ENCODE peak calls at places on chromosomes 16 and 17, in seven cellular contexts. D, T, Z, J, H, O and W are unnamed samples.

GRCh38 chr17:39486242-39486641 is 25.0 kb downstream of the CDK12 start:
- DNase-seq in D (no peak), J (no peak), H (no peak), Z (no peak), T (peak), O (peak), W (no peak)

GRCh38 chr17:34758747-34759146 is 179.4 kb downstream of the TMEM132E start:
- DNase-seq in O (no peak), H (no peak), Z (no peak), D (no peak), J (no peak), T (no peak), W (no peak)

GRCh38 chr17:4642286-4642685 is 808 bp upstream of the ALOX15 start:
- DNase-seq in T (no peak), J (no peak), H (no peak), O (no peak), Z (no peak), D (no peak), W (no peak)

GRCh38 chr17:39979021-39979660 is 1.5 kb upstream of the PSMD3 start:
- DNase-seq in H (no peak), J (no peak), T (peak), Z (no peak), D (no peak), O (no peak), W (no peak)

GRCh38 chr17:7579001-7579838 is at the start of gene CD68:
- DNase-seq in O (peak), D (peak), Z (peak), J (no peak), T (peak), H (peak), W (peak)

GRCh38 chr16:66949472-66949871 is 11.6 kb upstream of the CES3 start:
- DNase-seq in O (no peak), Z (no peak), D (no peak), J (no peak), T (no peak), H (no peak), W (no peak)

GRCh38 chr17:13212861-13213260 is 195.0 kb upstream of the ELAC2 start:
- DNase-seq in D (no peak), T (no peak), J (no peak), H (no peak), Z (no peak), O (no peak), W (no peak)

GRCh38 chr17:35540589-35541404 is 3.3 kb upstream of the SLFN12L start:
- DNase-seq in Z (peak), D (peak), T (peak), O (no peak), H (peak), J (no peak), W (no peak)

GRCh38 chr16:25713785-25714570 is 22.2 kb downstream of the HS3ST4 start:
- DNase-seq in T (no peak), D (no peak), J (no peak), Z (no peak), H (no peak), O (no peak), W (no peak)

GRCh38 chr17:82879241-82879640 is 39.4 kb upstream of the ZNF750 start:
- DNase-seq in H (no peak), T (no peak), D (no peak), O (no peak), J (peak), Z (no peak), W (no peak)

GRCh38 chr17:49224198-49224996 is 6.2 kb downstream of the PHOSPHO1 start:
- DNase-seq in T (no peak), D (peak), H (no peak), J (no peak), Z (peak), O (no peak), W (peak)

GRCh38 chr17:46045639-46046038 is 46.6 kb downstream of the STH start:
- DNase-seq in Z (no peak), O (no peak), D (no peak), T (peak), J (no peak), H (no peak), W (no peak)

GRCh38 chr17:46044989-46045388 is 45.9 kb downstream of the STH start:
- DNase-seq in H (no peak), D (no peak), T (no peak), Z (no peak), J (no peak), O (no peak), W (no peak)

GRCh38 chr17:46044286-46044928 is 45.4 kb downstream of the STH start:
- DNase-seq in J (no peak), O (peak), Z (no peak), T (peak), H (peak), D (peak), W (no peak)

GRCh38 chr17:46047398-46047797 is 48.3 kb downstream of the STH start:
- DNase-seq in J (no peak), Z (no peak), D (no peak), O (no peak), H (no peak), T (no peak), W (no peak)

DNA sequence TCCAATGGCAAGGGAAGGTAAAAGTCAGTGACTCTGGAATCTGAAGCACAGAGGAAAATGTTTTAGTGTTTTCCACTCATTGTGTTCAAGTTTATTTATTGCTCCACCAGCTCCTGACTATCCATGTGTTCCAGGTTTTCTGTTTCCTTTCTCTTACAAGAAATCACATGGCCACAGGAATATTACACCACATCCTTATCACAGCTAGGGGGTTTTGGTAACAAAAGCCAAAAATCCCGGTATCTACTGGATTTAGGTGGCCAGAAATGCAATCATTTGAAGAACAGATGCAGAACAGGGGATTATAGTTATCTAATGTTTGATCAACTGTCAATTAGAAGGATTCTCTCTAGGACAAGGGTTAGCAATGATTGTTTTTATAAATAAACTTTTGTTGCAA is 47.9 kb downstream of the STH start:
- DNase-seq in T (peak), O (no peak), D (no peak), J (no peak), Z (no peak), H (peak), W (no peak)
- TF ChIP-seq CTCF in T (no peak), O (no peak), D (no peak), J (peak), Z (no peak), H (no peak), W (no peak)

DNA sequence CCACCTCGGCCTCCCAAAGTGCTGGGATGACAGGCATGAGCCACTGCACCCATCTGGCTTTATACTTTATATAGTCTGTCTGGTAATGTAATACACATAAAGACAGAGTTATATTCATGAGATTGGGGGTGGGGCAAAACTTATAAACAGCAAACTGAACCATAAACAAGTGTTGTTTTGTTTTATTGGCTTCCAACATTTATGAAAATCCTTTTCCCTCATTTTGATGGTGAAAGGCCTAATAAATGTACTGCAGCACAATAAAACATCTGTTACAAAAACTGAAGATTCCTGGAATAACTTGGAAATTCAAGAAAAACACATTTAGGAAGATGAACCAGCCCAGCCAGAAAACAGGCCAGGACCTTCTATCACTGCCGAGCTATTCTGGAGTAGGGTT is 16.1 kb downstream of the NPRL3 start:
- DNase-seq in J (no peak), H (no peak), O (no peak), T (no peak), D (no peak), Z (no peak), W (no peak)
- TF ChIP-seq CTCF in J (no peak), H (no peak), O (no peak), T (no peak), D (no peak), Z (no peak), W (no peak)

GRCh38 chr16:84116720-84117481 is at the start of gene MBTPS1:
- DNase-seq in O (peak), D (peak), T (peak), Z (peak), H (peak), J (peak), W (peak)

GRCh38 chr16:84119368-84119767 is 2.6 kb upstream of the MBTPS1 start:
- DNase-seq in H (no peak), Z (no peak), J (no peak), T (no peak), O (no peak), D (no peak), W (no peak)

GRCh38 chr16:84120023-84120422 is 3.3 kb upstream of the MBTPS1 start:
- DNase-seq in O (no peak), D (no peak), H (no peak), J (no peak), Z (no peak), T (no peak), W (no peak)

GRCh38 chr16:84117482-84117843 is 721 bp upstream of the MBTPS1 start:
- DNase-seq in J (no peak), T (no peak), Z (peak), H (peak), D (peak), O (no peak), W (peak)

GRCh38 chr16:84115919-84116719 is 623 bp downstream of the MBTPS1 start:
- DNase-seq in T (peak), J (no peak), H (peak), Z (no peak), D (peak), O (no peak), W (peak)
- TF ChIP-seq CTCF in T (no peak), J (peak), H (peak), Z (peak), D (peak), O (peak), W (peak)

DNA sequence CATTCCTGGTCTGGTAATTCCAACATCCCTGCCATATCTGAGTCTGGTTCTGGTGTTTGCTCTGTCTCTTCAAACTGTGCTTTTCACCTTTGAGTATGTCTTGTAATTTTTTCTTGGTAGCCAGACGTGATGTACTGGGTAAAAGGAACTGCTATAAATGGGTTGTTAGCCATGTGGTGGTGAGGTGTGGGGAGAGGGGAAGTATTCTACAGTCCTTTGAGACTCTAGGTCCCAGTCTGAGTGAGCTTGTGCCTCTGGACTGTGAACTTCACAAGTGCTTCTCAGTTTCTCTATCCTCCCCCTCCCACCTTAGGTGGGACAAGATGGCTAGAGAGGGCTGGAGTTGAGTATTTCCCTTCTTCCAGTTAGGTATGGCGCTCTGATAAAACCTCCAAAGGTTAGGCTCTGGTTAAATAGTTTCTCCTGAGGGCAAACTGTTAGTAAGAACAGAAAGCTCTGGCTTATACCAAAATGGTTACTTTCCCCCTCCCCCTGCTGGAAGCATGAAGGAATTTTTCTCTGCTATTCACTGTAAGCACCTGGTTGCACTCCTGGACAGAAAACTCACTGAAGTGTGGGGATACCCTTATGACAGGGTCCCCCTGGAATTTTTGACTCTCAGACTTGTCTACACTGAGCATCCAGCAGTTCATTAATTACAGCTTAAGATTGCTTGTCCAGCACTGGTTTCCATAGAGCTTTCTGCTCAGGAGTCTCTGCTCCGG is 87.8 kb downstream of the MARCHF10 start:
- DNase-seq in T (no peak), Z (no peak), O (no peak), H (peak), J (no peak), D (no peak), W (no peak)
- TF ChIP-seq CTCF in T (peak), Z (no peak), O (no peak), H (peak), J (peak), D (no peak), W (peak)

GRCh38 chr16:73058616-73059409 is 10.9 kb upstream of the ZFHX3 start:
- DNase-seq in O (peak), D (no peak), H (peak), T (peak), Z (peak), J (no peak), W (peak)

GRCh38 chr16:73059779-73060178 is 11.9 kb upstream of the ZFHX3 start:
- DNase-seq in J (no peak), H (no peak), Z (no peak), O (no peak), D (no peak), T (no peak), W (no peak)

GRCh38 chr16:73056911-73057310 is 9.0 kb upstream of the ZFHX3 start:
- DNase-seq in H (no peak), Z (no peak), O (no peak), T (peak), J (no peak), D (no peak), W (no peak)

GRCh38 chr16:73057369-73058210 is 9.7 kb upstream of the ZFHX3 start:
- DNase-seq in D (no peak), H (peak), O (peak), Z (peak), J (no peak), T (peak), W (peak)

DNA sequence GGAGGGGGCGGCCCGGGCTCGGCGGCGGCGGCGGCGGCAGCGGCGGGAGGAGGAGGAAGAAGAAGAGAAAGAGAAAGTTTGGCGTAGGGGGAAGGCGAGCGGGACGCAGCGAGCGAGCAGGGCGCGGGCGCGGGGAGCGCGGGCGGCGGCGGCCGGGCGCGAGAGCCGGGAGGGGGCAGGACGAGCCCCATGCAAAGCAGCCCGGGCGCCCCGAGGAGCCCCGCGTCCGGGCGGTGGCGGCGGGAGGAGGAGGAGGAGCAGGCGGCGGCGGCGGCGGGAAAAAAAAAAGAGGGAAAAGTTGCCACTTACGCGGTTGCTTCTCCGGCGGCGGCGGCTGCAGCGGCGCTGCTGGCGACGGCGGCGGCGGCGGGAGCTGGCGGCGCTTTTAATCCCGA is 10.3 kb upstream of the ZFHX3 start:
- DNase-seq in T (peak), D (no peak), H (peak), O (no peak), J (no peak), Z (peak), W (peak)
- TF ChIP-seq CTCF in T (no peak), D (no peak), H (no peak), O (no peak), J (no peak), Z (no peak), W (no peak)

DNA sequence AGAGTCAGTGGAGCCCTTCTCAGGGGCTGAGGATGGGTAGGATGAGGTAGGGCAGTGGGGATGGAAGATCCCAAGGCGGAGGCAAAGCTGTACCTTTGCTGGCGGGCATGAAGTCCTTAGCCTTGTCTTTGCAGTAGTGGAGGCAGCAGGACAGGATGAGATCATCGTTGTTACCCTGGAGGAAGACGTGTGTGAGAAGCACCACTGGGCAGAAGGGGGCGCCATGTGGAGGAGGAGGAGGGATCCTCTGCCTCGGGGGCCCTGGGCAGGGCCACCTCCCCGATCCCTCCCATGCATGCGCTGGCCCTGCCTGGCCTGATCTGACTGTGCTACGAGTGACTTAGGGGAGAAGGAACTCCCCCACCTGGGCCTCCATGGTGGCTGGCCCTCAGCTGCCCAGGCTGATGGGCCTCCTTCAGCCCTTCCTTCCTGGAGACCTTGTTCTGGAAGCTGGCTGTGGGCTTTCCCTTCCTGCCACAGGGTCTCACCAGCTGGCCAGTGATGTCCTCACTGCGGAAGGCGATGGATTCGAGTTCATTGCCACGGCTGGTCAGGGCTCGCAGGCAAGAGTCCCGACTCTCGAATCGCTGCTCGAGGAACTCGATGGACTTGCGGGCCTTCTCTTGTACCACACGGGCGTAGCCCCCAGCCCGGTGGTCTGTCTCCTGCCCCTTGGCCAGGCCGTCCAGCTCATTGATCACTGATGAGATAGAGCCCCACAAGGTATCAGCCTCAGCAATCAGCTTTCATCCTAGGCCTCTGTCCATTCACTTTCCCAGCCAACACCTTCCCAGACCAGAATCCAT is 10.3 kb downstream of the HIC1 start:
- DNase-seq in O (no peak), J (no peak), D (no peak), H (peak), Z (peak), T (peak), W (peak)
- TF ChIP-seq CTCF in O (no peak), J (peak), D (peak), H (peak), Z (peak), T (peak), W (peak)

DNA sequence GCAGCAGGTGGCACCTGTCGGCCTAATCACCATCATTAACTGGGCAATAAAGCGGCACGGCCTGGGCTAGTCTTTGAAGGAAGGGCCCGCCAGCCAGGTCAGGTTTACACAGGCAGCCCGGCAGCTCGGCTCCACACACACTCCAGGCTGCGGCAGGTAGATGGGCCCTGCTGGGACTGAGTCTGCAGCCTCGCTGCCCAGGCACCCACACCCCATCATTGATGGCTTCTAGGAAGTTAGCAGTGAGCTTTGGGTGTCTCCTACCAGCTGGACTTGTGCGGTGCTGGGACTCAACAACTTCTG is 6.8 kb upstream of the FOXN1 start:
- DNase-seq in H (no peak), Z (no peak), O (no peak), J (no peak), T (no peak), D (no peak), W (no peak)
- TF ChIP-seq CTCF in H (no peak), Z (no peak), O (no peak), J (no peak), T (no peak), D (no peak), W (no peak)

DNA sequence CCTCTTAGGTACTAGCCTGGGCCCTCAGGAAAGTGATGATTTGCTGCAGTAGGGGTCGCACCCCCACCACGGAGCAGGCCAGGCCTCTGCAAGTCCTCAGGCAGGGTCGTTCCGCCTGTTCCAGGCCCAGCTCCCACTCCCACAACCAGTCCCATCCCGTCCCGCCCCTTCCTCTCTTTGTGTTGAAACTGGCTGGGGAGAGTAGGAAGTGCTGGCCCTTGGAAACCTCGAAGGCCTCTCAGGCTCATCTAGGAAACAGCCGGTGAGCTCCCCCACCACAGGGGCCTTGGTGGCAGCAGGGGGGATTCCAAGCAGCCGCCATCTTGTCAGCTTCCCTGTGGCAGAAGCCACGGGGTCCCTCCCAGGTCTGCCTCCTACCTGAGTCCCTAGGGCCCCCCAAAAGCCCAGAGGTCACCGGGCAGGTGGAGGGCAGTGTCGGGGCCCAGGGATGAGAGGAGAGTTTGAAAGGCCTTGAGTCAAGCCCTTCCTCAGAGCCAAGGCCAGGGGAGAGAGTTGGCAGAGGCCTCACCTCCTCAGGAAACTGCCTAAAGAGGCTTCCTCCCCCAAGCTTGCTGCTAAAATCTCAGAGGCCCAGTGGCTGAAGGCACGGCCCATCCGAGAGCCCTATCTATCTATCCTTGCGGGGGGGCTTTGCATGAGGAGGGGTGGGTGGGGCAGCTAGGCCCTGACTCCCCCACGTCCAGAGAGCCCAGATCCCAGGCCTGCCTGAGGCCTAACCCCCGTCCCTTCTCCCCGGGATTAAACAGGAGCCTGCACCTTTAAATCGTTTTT is 22.2 kb downstream of the MMP15 start:
- DNase-seq in T (no peak), J (no peak), O (no peak), H (no peak), Z (no peak), D (no peak), W (no peak)
- TF ChIP-seq CTCF in T (no peak), J (no peak), O (no peak), H (no peak), Z (no peak), D (no peak), W (no peak)

GRCh38 chr17:71115669-71115972 is 946.3 kb downstream of the KCNJ2 start:
- DNase-seq in Z (no peak), T (no peak), O (no peak), D (no peak), J (no peak), H (no peak), W (no peak)
- TF ChIP-seq CTCF in Z (no peak), T (no peak), O (no peak), D (no peak), J (no peak), H (no peak), W (no peak)